ENCODE peak calls at places on chromosomes 13 and 19, in ten cellular contexts. One of them, this sample, is unnamed. For H3K4me1, the result is how much of the 10 kb centered on the place peaks cover.

GRCh38 chr13:109369357-109370052 is 416.9 kb downstream of the IRS2 start:
- DNase-seq in testis: no peak
- DNase-seq in upper lobe of right lung: no peak
- DNase-seq in OCI-LY7: no peak
- DNase-seq in PC-9: no peak
- DNase-seq in heart right ventricle: no peak
- DNase-seq in A549: no peak
- DNase-seq in adrenal gland: no peak
- DNase-seq in lower lobe of right lung: no peak
- DNase-seq in ovary: no peak
- DNase-seq in this sample: no peak

GRCh38 chr19:54245936-54246335 is 3.3 kb upstream of the LILRA6 start:
- DNase-seq in lower lobe of right lung: no peak
- DNase-seq in OCI-LY7: no peak
- DNase-seq in adrenal gland: no peak
- DNase-seq in PC-9: no peak
- DNase-seq in A549: no peak
- DNase-seq in ovary: no peak
- DNase-seq in heart right ventricle: no peak
- DNase-seq in upper lobe of right lung: no peak
- DNase-seq in testis: no peak
- DNase-seq in this sample: no peak

GRCh38 chr13:83003185-83003584 is 879.1 kb downstream of the SLITRK1 start:
- DNase-seq in heart right ventricle: no peak
- DNase-seq in OCI-LY7: no peak
- DNase-seq in PC-9: no peak
- DNase-seq in testis: no peak
- DNase-seq in A549: no peak
- DNase-seq in upper lobe of right lung: no peak
- DNase-seq in ovary: no peak
- DNase-seq in lower lobe of right lung: no peak
- DNase-seq in adrenal gland: no peak
- DNase-seq in this sample: no peak

GRCh38 chr13:41284512-41285288 is 21.3 kb upstream of the MTRF1 start:
- DNase-seq in adrenal gland: no peak
- DNase-seq in OCI-LY7: no peak
- DNase-seq in lower lobe of right lung: no peak
- DNase-seq in heart right ventricle: no peak
- DNase-seq in PC-9: peak
- DNase-seq in A549: peak
- DNase-seq in upper lobe of right lung: no peak
- DNase-seq in testis: no peak
- DNase-seq in ovary: no peak
- DNase-seq in this sample: no peak

GRCh38 chr13:36549771-36550170 is 117.5 kb downstream of the CCNA1 start:
- DNase-seq in heart right ventricle: no peak
- DNase-seq in adrenal gland: peak
- DNase-seq in OCI-LY7: peak
- DNase-seq in PC-9: no peak
- DNase-seq in upper lobe of right lung: no peak
- DNase-seq in testis: no peak
- DNase-seq in lower lobe of right lung: no peak
- DNase-seq in A549: no peak
- DNase-seq in ovary: no peak
- DNase-seq in this sample: no peak

GRCh38 chr13:91719033-91719432 is 320.6 kb downstream of the GPC5 start:
- DNase-seq in adrenal gland: peak
- DNase-seq in upper lobe of right lung: no peak
- DNase-seq in lower lobe of right lung: no peak
- DNase-seq in PC-9: no peak
- DNase-seq in ovary: no peak
- DNase-seq in OCI-LY7: no peak
- DNase-seq in A549: no peak
- DNase-seq in testis: no peak
- DNase-seq in heart right ventricle: peak
- DNase-seq in this sample: no peak

GRCh38 chr13:40377783-40378182 is 288.7 kb downstream of the FOXO1 start:
- DNase-seq in heart right ventricle: no peak
- DNase-seq in lower lobe of right lung: no peak
- DNase-seq in testis: no peak
- DNase-seq in upper lobe of right lung: no peak
- DNase-seq in adrenal gland: no peak
- DNase-seq in A549: no peak
- DNase-seq in PC-9: no peak
- DNase-seq in ovary: no peak
- DNase-seq in OCI-LY7: no peak
- DNase-seq in this sample: no peak

GRCh38 chr19:51084505-51084904 is 1.8 kb upstream of the KLK14 start:
- DNase-seq in PC-9: no peak
- DNase-seq in OCI-LY7: no peak
- DNase-seq in upper lobe of right lung: peak
- DNase-seq in adrenal gland: no peak
- DNase-seq in lower lobe of right lung: no peak
- DNase-seq in ovary: no peak
- DNase-seq in testis: peak
- DNase-seq in heart right ventricle: no peak
- DNase-seq in A549: no peak
- DNase-seq in this sample: no peak

GRCh38 chr13:69980799-69981198 is 126.8 kb upstream of the ATXN8OS start:
- DNase-seq in PC-9: no peak
- DNase-seq in A549: no peak
- DNase-seq in upper lobe of right lung: no peak
- DNase-seq in heart right ventricle: no peak
- DNase-seq in testis: no peak
- DNase-seq in lower lobe of right lung: no peak
- DNase-seq in adrenal gland: no peak
- DNase-seq in OCI-LY7: no peak
- DNase-seq in ovary: no peak
- DNase-seq in this sample: no peak

GRCh38 chr19:58010507-58010906 is 7.9 kb upstream of the ZNF606 start:
- DNase-seq in ovary: no peak
- DNase-seq in PC-9: no peak
- DNase-seq in A549: no peak
- DNase-seq in OCI-LY7: no peak
- DNase-seq in adrenal gland: no peak
- DNase-seq in heart right ventricle: no peak
- DNase-seq in testis: no peak
- DNase-seq in lower lobe of right lung: no peak
- DNase-seq in upper lobe of right lung: no peak
- DNase-seq in this sample: no peak

GRCh38 chr19:6693056-6693471 is 23.1 kb upstream of the TNFSF14 start:
- DNase-seq in adrenal gland: no peak
- DNase-seq in upper lobe of right lung: no peak
- DNase-seq in lower lobe of right lung: no peak
- DNase-seq in A549: no peak
- DNase-seq in heart right ventricle: no peak
- DNase-seq in PC-9: no peak
- DNase-seq in OCI-LY7: no peak
- DNase-seq in ovary: no peak
- DNase-seq in testis: peak
- DNase-seq in this sample: no peak

GRCh38 chr19:29805026-29805925 is 6.5 kb upstream of the CCNE1 start:
- DNase-seq in A549: no peak
- DNase-seq in upper lobe of right lung: no peak
- DNase-seq in adrenal gland: peak
- DNase-seq in lower lobe of right lung: peak
- DNase-seq in OCI-LY7: no peak
- DNase-seq in PC-9: no peak
- DNase-seq in heart right ventricle: no peak
- DNase-seq in testis: peak
- DNase-seq in ovary: no peak
- DNase-seq in this sample: no peak

GRCh38 chr13:62388515-62388914 is 972.9 kb upstream of the PCDH20 start:
- DNase-seq in OCI-LY7: no peak
- DNase-seq in adrenal gland: no peak
- DNase-seq in A549: no peak
- DNase-seq in PC-9: no peak
- DNase-seq in testis: no peak
- DNase-seq in upper lobe of right lung: no peak
- DNase-seq in lower lobe of right lung: no peak
- DNase-seq in heart right ventricle: no peak
- DNase-seq in ovary: no peak
- DNase-seq in this sample: no peak

GRCh38 chr19:44782729-44783128 is 5.0 kb downstream of the CBLC start:
- DNase-seq in heart right ventricle: no peak
- DNase-seq in ovary: no peak
- DNase-seq in lower lobe of right lung: no peak
- DNase-seq in testis: no peak
- DNase-seq in A549: no peak
- DNase-seq in PC-9: no peak
- DNase-seq in OCI-LY7: no peak
- DNase-seq in adrenal gland: no peak
- DNase-seq in upper lobe of right lung: no peak
- DNase-seq in this sample: no peak
- TF ChIP-seq CTCF in heart right ventricle: no peak
- TF ChIP-seq CTCF in ovary: no peak
- TF ChIP-seq CTCF in lower lobe of right lung: no peak
- TF ChIP-seq CTCF in testis: no peak
- TF ChIP-seq CTCF in A549: no peak
- TF ChIP-seq CTCF in PC-9: no peak
- TF ChIP-seq CTCF in OCI-LY7: peak
- TF ChIP-seq CTCF in adrenal gland: no peak
- TF ChIP-seq CTCF in upper lobe of right lung: no peak
- TF ChIP-seq CTCF in this sample: no peak

GRCh38 chr19:39428309-39429112 is 7.2 kb downstream of the RPS16 start:
- DNase-seq in testis: peak
- DNase-seq in PC-9: peak
- DNase-seq in ovary: peak
- DNase-seq in lower lobe of right lung: peak
- DNase-seq in heart right ventricle: peak
- DNase-seq in OCI-LY7: no peak
- DNase-seq in upper lobe of right lung: peak
- DNase-seq in adrenal gland: peak
- DNase-seq in A549: peak
- DNase-seq in this sample: peak
- H3K4me1 ChIP-seq in testis: under half
- H3K4me1 ChIP-seq in PC-9: under half
- H3K4me1 ChIP-seq in ovary: under half
- H3K4me1 ChIP-seq in lower lobe of right lung: under half
- H3K4me1 ChIP-seq in heart right ventricle: under half
- H3K4me1 ChIP-seq in OCI-LY7: under half
- H3K4me1 ChIP-seq in upper lobe of right lung: under half
- H3K4me1 ChIP-seq in adrenal gland: under half
- H3K4me1 ChIP-seq in A549: half or more
- H3K4me1 ChIP-seq in this sample: under half

GRCh38 chr19:33132425-33132824 is 511 bp downstream of the WDR88 start:
- DNase-seq in PC-9: no peak
- DNase-seq in heart right ventricle: no peak
- DNase-seq in lower lobe of right lung: no peak
- DNase-seq in upper lobe of right lung: no peak
- DNase-seq in A549: peak
- DNase-seq in adrenal gland: no peak
- DNase-seq in ovary: no peak
- DNase-seq in testis: no peak
- DNase-seq in OCI-LY7: no peak
- DNase-seq in this sample: no peak
- TF ChIP-seq CTCF in PC-9: no peak
- TF ChIP-seq CTCF in heart right ventricle: no peak
- TF ChIP-seq CTCF in lower lobe of right lung: no peak
- TF ChIP-seq CTCF in upper lobe of right lung: no peak
- TF ChIP-seq CTCF in A549: peak
- TF ChIP-seq CTCF in adrenal gland: no peak
- TF ChIP-seq CTCF in ovary: no peak
- TF ChIP-seq CTCF in testis: no peak
- TF ChIP-seq CTCF in OCI-LY7: peak
- TF ChIP-seq CTCF in this sample: no peak

DNA sequence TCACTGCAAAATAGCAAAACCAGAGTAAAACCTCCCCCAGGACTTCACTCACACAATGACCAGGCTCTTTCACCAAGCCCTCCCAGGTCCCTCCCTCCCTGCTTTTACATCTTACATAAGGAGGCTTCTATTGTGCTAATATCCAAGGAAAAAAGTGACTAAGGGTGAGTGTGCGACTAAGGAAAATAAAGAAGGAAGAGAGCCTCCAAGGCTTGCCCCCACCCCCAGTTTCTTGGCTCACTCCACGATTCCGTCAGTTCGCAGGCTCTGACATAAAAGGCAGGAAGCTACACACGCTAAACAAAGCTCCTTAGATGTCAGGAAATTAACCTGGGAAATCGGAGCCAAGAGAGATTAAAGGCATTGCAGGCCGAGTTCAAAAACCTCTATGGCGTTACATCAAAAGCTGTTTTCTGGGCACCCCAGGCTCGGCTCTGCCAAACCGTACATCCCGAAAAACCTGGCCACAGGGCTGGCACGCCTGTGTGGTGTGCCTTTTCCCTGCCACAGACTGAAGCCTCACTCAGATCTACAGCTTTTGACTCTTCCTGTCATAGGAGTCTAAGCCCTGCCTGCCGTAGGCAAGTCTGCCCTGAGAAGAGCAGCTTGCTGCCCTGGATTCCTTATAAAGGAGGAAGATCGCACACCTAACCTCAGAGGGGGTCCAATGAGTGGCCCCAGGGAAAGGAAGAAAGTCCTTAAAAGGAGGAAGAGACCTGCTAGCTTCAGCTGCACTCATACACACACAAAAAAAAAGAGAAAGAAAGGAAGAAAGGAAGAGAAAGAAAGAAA is 67.0 kb upstream of the SERP2 start:
- DNase-seq in A549: peak
- DNase-seq in testis: no peak
- DNase-seq in OCI-LY7: no peak
- DNase-seq in upper lobe of right lung: peak
- DNase-seq in heart right ventricle: peak
- DNase-seq in ovary: peak
- DNase-seq in adrenal gland: peak
- DNase-seq in lower lobe of right lung: no peak
- DNase-seq in PC-9: peak
- DNase-seq in this sample: peak
- H3K4me1 ChIP-seq in A549: half or more
- H3K4me1 ChIP-seq in testis: under half
- H3K4me1 ChIP-seq in OCI-LY7: under half
- H3K4me1 ChIP-seq in upper lobe of right lung: under half
- H3K4me1 ChIP-seq in heart right ventricle: half or more
- H3K4me1 ChIP-seq in ovary: under half
- H3K4me1 ChIP-seq in adrenal gland: under half
- H3K4me1 ChIP-seq in lower lobe of right lung: under half
- H3K4me1 ChIP-seq in PC-9: half or more
- H3K4me1 ChIP-seq in this sample: under half

GRCh38 chr19:52188822-52189744 is 769 bp upstream of the PPP2R1A start:
- DNase-seq in upper lobe of right lung: peak
- DNase-seq in heart right ventricle: peak
- DNase-seq in ovary: no peak
- DNase-seq in PC-9: no peak
- DNase-seq in adrenal gland: peak
- DNase-seq in OCI-LY7: no peak
- DNase-seq in lower lobe of right lung: peak
- DNase-seq in testis: no peak
- DNase-seq in A549: no peak
- DNase-seq in this sample: peak
- TF ChIP-seq CTCF in upper lobe of right lung: no peak
- TF ChIP-seq CTCF in heart right ventricle: no peak
- TF ChIP-seq CTCF in ovary: no peak
- TF ChIP-seq CTCF in PC-9: no peak
- TF ChIP-seq CTCF in adrenal gland: no peak
- TF ChIP-seq CTCF in OCI-LY7: no peak
- TF ChIP-seq CTCF in lower lobe of right lung: no peak
- TF ChIP-seq CTCF in testis: peak
- TF ChIP-seq CTCF in A549: no peak
- TF ChIP-seq CTCF in this sample: no peak

This sample was measured in colonic mucosa.